ENCODE peak calls at places on chromosomes 13 and 19, in nine cellular contexts. One of them, this sample, is unnamed.
A peak's percentile ranks its signal among the peaks of the same experiment; 100 is the strongest.

GRCh38 chr13:24053505-24054251 is 106.8 kb upstream of the SPATA13 start:
- DNase-seq in A673: peak; percentile 80
- DNase-seq in substantia nigra: peak; percentile 24
- DNase-seq in T-helper 2 cell: peak; percentile 79
- DNase-seq in A549: peak; percentile 72
- DNase-seq in non-pigmented ciliary epithelial cell: no peak
- DNase-seq in sigmoid colon: no peak
- DNase-seq in GOT3: no peak
- DNase-seq in KG1: peak; percentile 68
- DNase-seq in this sample: peak; percentile 60

GRCh38 chr13:73062368-73062767 is 3.6 kb downstream of the KLF5 start:
- DNase-seq in A673: no peak
- DNase-seq in substantia nigra: no peak
- DNase-seq in T-helper 2 cell: no peak
- DNase-seq in A549: no peak
- DNase-seq in non-pigmented ciliary epithelial cell: no peak
- DNase-seq in sigmoid colon: no peak
- DNase-seq in GOT3: no peak
- DNase-seq in KG1: no peak
- DNase-seq in this sample: no peak

GRCh38 chr19:31096930-31097329 is 252.3 kb downstream of the TSHZ3 start:
- DNase-seq in A673: no peak
- DNase-seq in substantia nigra: no peak
- DNase-seq in T-helper 2 cell: no peak
- DNase-seq in A549: no peak
- DNase-seq in non-pigmented ciliary epithelial cell: no peak
- DNase-seq in sigmoid colon: no peak
- DNase-seq in GOT3: no peak
- DNase-seq in KG1: no peak
- DNase-seq in this sample: no peak

GRCh38 chr19:48780684-48781391 is 25.5 kb downstream of the FGF21 start:
- DNase-seq in A673: no peak
- DNase-seq in substantia nigra: no peak
- DNase-seq in T-helper 2 cell: no peak
- DNase-seq in A549: peak; percentile 62
- DNase-seq in non-pigmented ciliary epithelial cell: no peak
- DNase-seq in sigmoid colon: no peak
- DNase-seq in GOT3: no peak
- DNase-seq in KG1: no peak
- DNase-seq in this sample: no peak

GRCh38 chr19:7927605-7928333 is 1.8 kb upstream of the CTXN1 start:
- DNase-seq in A673: no peak
- DNase-seq in substantia nigra: no peak
- DNase-seq in T-helper 2 cell: no peak
- DNase-seq in A549: no peak
- DNase-seq in non-pigmented ciliary epithelial cell: no peak
- DNase-seq in sigmoid colon: no peak
- DNase-seq in GOT3: no peak
- DNase-seq in KG1: no peak
- DNase-seq in this sample: peak; percentile 25

GRCh38 chr13:23715762-23716235 is 145.6 kb downstream of the TNFRSF19 start:
- DNase-seq in A673: peak; percentile 38
- DNase-seq in substantia nigra: no peak
- DNase-seq in T-helper 2 cell: no peak
- DNase-seq in A549: peak; percentile 38
- DNase-seq in non-pigmented ciliary epithelial cell: no peak
- DNase-seq in sigmoid colon: no peak
- DNase-seq in GOT3: no peak
- DNase-seq in KG1: no peak
- DNase-seq in this sample: no peak

GRCh38 chr19:17772172-17772571 is 20.9 kb downstream of the FCHO1 start:
- DNase-seq in A673: peak; percentile 55
- DNase-seq in substantia nigra: no peak
- DNase-seq in T-helper 2 cell: peak; percentile 61
- DNase-seq in A549: peak; percentile 69
- DNase-seq in non-pigmented ciliary epithelial cell: no peak
- DNase-seq in sigmoid colon: no peak
- DNase-seq in GOT3: no peak
- DNase-seq in KG1: no peak
- DNase-seq in this sample: no peak

GRCh38 chr19:21396893-21397572 is at the start of gene ZNF493:
- DNase-seq in A673: peak; percentile 92
- DNase-seq in substantia nigra: peak; percentile 91
- DNase-seq in T-helper 2 cell: peak; percentile 96
- DNase-seq in A549: peak; percentile 58
- DNase-seq in non-pigmented ciliary epithelial cell: peak; percentile 81
- DNase-seq in sigmoid colon: peak; percentile 97
- DNase-seq in GOT3: peak; percentile 60
- DNase-seq in KG1: peak; percentile 95
- DNase-seq in this sample: peak; percentile 12

GRCh38 chr19:36152061-36152885 is at the start of gene COX7A1:
- DNase-seq in A673: no peak
- DNase-seq in substantia nigra: no peak
- DNase-seq in T-helper 2 cell: no peak
- DNase-seq in A549: no peak
- DNase-seq in non-pigmented ciliary epithelial cell: no peak
- DNase-seq in sigmoid colon: peak; percentile 92
- DNase-seq in GOT3: no peak
- DNase-seq in KG1: no peak
- DNase-seq in this sample: no peak

GRCh38 chr19:48728882-48729645 is 9.5 kb upstream of the MAMSTR start:
- DNase-seq in A673: no peak
- DNase-seq in substantia nigra: no peak
- DNase-seq in T-helper 2 cell: no peak
- DNase-seq in A549: no peak
- DNase-seq in non-pigmented ciliary epithelial cell: no peak
- DNase-seq in sigmoid colon: no peak
- DNase-seq in GOT3: no peak
- DNase-seq in KG1: no peak
- DNase-seq in this sample: peak; percentile 8

GRCh38 chr19:2724148-2724557 is 3.0 kb upstream of the DIRAS1 start:
- DNase-seq in A673: no peak
- DNase-seq in substantia nigra: no peak
- DNase-seq in T-helper 2 cell: no peak
- DNase-seq in A549: no peak
- DNase-seq in non-pigmented ciliary epithelial cell: no peak
- DNase-seq in sigmoid colon: no peak
- DNase-seq in GOT3: no peak
- DNase-seq in KG1: no peak
- DNase-seq in this sample: no peak

GRCh38 chr13:100129605-100130004 is 40.7 kb downstream of the PCCA start:
- DNase-seq in A673: no peak
- DNase-seq in substantia nigra: no peak
- DNase-seq in T-helper 2 cell: peak; percentile 82
- DNase-seq in A549: no peak
- DNase-seq in non-pigmented ciliary epithelial cell: no peak
- DNase-seq in sigmoid colon: no peak
- DNase-seq in GOT3: no peak
- DNase-seq in KG1: no peak
- DNase-seq in this sample: no peak

This sample was measured in 8988T.